ENCODE peak calls at places on chromosomes 1 and 21, in seven cellular contexts. W is AG04449; K is endothelial cell; G is activated CD8-positive, alpha-beta T cell treated with anti-CD3 and anti-CD28 coated beads for 36 hours; F is neural crest cell; X is brain microvascular endothelial cell; B is H1. D is an unnamed sample.

GRCh38 chr1:90417139-90417538 is 300.0 kb downstream of the BARHL2 start:
- DNase-seq in X (no peak), G (no peak), K (no peak), W (no peak), F (no peak), B (no peak), D (no peak)

GRCh38 chr1:4328402-4329071 is 325.9 kb upstream of the AJAP1 start:
- DNase-seq in G (no peak), K (no peak), F (no peak), B (no peak), X (no peak), W (no peak), D (no peak)

GRCh38 chr1:234938924-234939323 is 189.7 kb downstream of the TOMM20 start:
- DNase-seq in K (no peak), W (no peak), F (no peak), B (no peak), X (no peak), G (no peak), D (no peak)

GRCh38 chr1:17568014-17568413 is 28.5 kb downstream of the ARHGEF10L start:
- DNase-seq in B (no peak), X (no peak), F (no peak), K (no peak), W (no peak), G (no peak), D (no peak)

GRCh38 chr1:158068918-158069317 is 75.5 kb downstream of the KIRREL1 start:
- DNase-seq in K (no peak), W (no peak), B (no peak), G (no peak), X (no peak), F (no peak), D (no peak)

GRCh38 chr1:183223467-183223866 is 37.4 kb downstream of the LAMC2 start:
- DNase-seq in K (no peak), X (no peak), G (no peak), F (no peak), W (no peak), B (no peak), D (no peak)

GRCh38 chr1:209368864-209369598 is 214.5 kb upstream of the CAMK1G start:
- DNase-seq in F (no peak), W (peak; percentile 90), X (peak; percentile 78), G (no peak), K (no peak), B (no peak), D (no peak)

GRCh38 chr1:41847733-41848132 is 71.0 kb downstream of the HIVEP3 start:
- DNase-seq in W (no peak), K (no peak), B (no peak), X (no peak), G (no peak), F (no peak), D (no peak)

GRCh38 chr1:231803353-231803752 is 176.8 kb downstream of the DISC1 start:
- DNase-seq in X (peak; percentile 41), W (no peak), K (no peak), G (no peak), F (no peak), B (no peak), D (no peak)

GRCh38 chr1:235073331-235073967 is 55.2 kb downstream of the TOMM20 start:
- DNase-seq in K (no peak), G (no peak), F (no peak), B (no peak), X (no peak), W (no peak), D (no peak)

GRCh38 chr21:32520885-32521735 is 64.2 kb downstream of the TCP10L start:
- DNase-seq in X (peak; percentile 92), K (no peak), F (no peak), G (no peak), W (peak; percentile 84), B (no peak), D (no peak)

GRCh38 chr1:233261206-233261605 is 34.3 kb downstream of the PCNX2 start:
- DNase-seq in F (no peak), X (no peak), B (no peak), G (no peak), K (no peak), W (no peak), D (no peak)

GRCh38 chr1:237171564-237172485 is 129.8 kb downstream of the RYR2 start:
- DNase-seq in K (no peak), X (no peak), W (no peak), B (no peak), G (no peak), F (no peak), D (no peak)

GRCh38 chr1:153397056-153397923 is 6.4 kb upstream of the S100A8 start:
- DNase-seq in F (no peak), W (no peak), X (no peak), K (no peak), B (no peak), G (no peak), D (no peak)

GRCh38 chr1:59779949-59780348 is 34.8 kb upstream of the HOOK1 start:
- DNase-seq in K (no peak), W (no peak), B (no peak), G (no peak), F (no peak), X (no peak), D (no peak)

GRCh38 chr1:190373705-190374336 is 103.8 kb downstream of the BRINP3 start:
- DNase-seq in G (no peak), B (no peak), X (no peak), W (no peak), K (peak; percentile 11), F (no peak), D (no peak)
- TF ChIP-seq CTCF in G (no peak), B (peak; percentile 76), X (peak; percentile 62), W (no peak), K (peak; percentile 41), F (peak; percentile 73), D (peak; percentile 68)

GRCh38 chr1:107274227-107274626 is 133.4 kb downstream of the NTNG1 start:
- DNase-seq in F (no peak), W (no peak), B (no peak), X (no peak), K (no peak), G (no peak), D (no peak)

GRCh38 chr1:107273515-107273914 is 132.7 kb downstream of the NTNG1 start:
- DNase-seq in G (no peak), X (no peak), K (no peak), F (no peak), W (no peak), B (no peak), D (no peak)

GRCh38 chr1:107276247-107276646 is 135.4 kb downstream of the NTNG1 start:
- DNase-seq in B (no peak), X (no peak), K (no peak), G (no peak), W (no peak), F (no peak), D (no peak)

GRCh38 chr1:107272321-107272720 is 131.5 kb downstream of the NTNG1 start:
- DNase-seq in B (no peak), G (no peak), K (no peak), X (no peak), W (no peak), F (no peak), D (no peak)

GRCh38 chr1:107277022-107277421 is 136.2 kb downstream of the NTNG1 start:
- DNase-seq in G (peak; percentile 13), F (peak; percentile 50), X (peak; percentile 58), W (no peak), K (peak; percentile 57), B (peak; percentile 21), D (peak; percentile 22)
- TF ChIP-seq CTCF in G (no peak), F (peak; percentile 73), X (peak; percentile 80), W (peak; percentile 63), K (peak; percentile 60), B (peak; percentile 77), D (peak; percentile 74)

DNA sequence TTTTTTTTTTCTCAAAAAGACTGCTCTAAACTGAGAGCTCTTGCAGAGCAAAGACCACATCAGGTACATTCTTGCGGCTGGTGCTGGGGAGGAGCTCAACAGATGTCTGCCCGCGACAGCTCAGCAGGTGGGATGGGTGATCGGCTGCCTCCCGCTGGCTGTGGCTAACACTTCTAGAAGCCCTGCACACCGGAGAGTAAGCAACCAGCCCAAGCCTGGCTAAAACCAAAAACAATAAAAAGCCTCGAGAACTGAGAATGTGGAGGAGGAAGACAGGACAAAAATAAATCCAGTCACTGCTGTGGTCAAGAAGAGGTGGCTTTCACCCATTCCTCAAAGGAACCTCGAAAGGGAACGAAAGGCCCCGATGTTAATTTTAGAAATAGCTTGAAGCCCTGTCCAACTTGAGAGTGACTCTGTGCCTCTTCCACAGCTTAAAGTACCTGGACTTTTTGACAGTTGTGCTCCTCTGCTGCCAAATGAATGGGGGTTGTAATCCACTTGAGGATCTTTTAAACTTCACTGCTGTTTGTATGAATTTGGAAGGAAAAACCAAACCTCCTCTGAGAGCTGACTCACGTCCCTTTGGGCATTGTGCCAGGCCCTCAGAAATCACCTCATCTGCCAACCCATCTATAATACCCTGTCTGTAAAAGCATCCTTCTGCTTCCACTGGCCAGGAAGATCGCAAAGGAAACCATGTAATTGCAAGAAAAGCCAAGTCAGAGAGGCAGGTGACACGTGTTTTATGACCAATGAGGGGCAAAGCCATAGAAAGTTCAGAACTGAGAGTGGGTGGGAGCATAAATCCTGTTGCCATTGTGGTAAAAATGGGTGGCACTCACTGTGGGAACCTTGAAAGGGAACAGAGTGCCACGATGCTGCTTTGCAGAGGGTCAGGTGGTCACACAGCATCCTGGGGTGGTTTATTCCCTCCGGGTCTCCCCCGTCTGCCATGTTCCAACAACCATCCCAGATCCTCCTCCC is 78.5 kb downstream of the KCNN3 start:
- DNase-seq in X (peak; percentile 16), F (no peak), K (no peak), B (no peak), W (no peak), G (peak; percentile 95), D (no peak)
- TF ChIP-seq CTCF in X (no peak), F (no peak), K (no peak), B (no peak), W (no peak), G (no peak), D (no peak)

DNA sequence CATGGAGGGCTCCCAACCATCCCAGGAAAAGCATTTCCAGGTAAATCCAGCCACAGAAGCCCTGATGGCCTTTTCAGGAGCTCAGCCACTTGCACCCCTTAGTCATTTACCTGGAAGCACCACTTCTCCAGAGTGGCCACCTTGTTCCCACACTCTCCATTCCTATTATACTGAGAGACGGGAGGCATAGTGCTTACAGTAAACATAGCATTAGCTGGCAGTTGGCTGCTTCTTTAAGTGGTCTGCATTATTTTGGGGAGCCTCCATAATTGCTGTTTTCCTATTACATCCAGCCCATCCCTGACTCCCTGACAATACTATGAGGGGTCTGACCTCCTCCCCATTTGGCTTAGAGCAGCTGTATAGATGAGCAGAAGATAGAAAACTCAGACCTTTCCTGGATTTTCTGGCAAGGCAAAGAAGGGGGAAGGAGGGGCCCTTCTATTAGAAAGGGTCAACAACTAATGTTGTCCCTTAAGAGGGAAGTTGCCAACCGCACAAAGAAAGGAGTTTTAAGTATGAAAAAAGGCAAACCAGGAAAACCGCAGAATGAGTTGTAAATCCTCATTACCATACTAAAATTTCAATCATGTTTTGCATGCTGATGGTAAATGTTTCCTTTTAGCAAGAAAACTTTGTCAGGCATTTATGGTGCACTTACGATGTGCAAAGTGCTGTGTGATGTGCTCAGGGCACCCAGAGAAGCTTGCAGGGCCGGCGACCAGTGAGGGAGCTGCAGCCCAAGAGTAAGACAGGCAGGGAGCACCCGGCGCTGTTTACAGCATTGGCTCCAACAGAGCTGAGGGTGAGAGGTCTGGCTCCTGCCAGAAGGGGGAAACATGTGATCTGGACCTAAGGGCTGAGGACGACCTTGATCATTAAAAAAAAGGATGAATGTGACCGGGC is 167.3 kb downstream of the ZZZ3 start:
- DNase-seq in F (peak; percentile 26), X (peak; percentile 43), W (peak; percentile 46), G (no peak), K (peak; percentile 30), B (peak; percentile 56), D (no peak)
- TF ChIP-seq CTCF in F (peak; percentile 30), X (peak; percentile 55), W (peak; percentile 33), G (no peak), K (no peak), B (peak; percentile 55), D (peak; percentile 34)